ENCODE peak calls at places on chromosomes 3 and 15, in five cellular contexts. G is endothelial cell of umbilical vein, R is fibroblast of lung, K is NT2/D1, Q is mammary epithelial cell. C is an unnamed sample. For H3K9me3, the result is how much of the 10 kb centered on the place peaks cover.

GRCh38 chr3:134376385-134376765 is 2.1 kb upstream of the AMOTL2 start:
- DNase-seq in G (no peak), R (no peak), K (no peak), Q (no peak), C (peak)

GRCh38 chr3:114452176-114452744 is 158.4 kb downstream of the TIGIT start:
- DNase-seq in G (peak), R (peak), K (no peak), Q (no peak), C (no peak)

GRCh38 chr3:84600703-84601225 is 358.0 kb upstream of the CADM2 start:
- DNase-seq in G (no peak), R (no peak), K (no peak), Q (no peak), C (no peak)

GRCh38 chr15:52076889-52077781 is 35.4 kb downstream of the BCL2L10 start:
- DNase-seq in G (peak), R (peak), K (no peak), Q (peak), C (no peak)

GRCh38 chr3:194928183-194928736 is 242.6 kb downstream of the FAM43A start:
- DNase-seq in G (peak), R (peak), K (no peak), Q (peak), C (no peak)

GRCh38 chr15:70672081-70672480 is 91.3 kb downstream of the UACA start:
- DNase-seq in G (peak), R (peak), K (no peak), Q (no peak), C (no peak)

GRCh38 chr3:122099255-122099654 is 44.1 kb downstream of the CD86 start:
- DNase-seq in G (no peak), R (no peak), K (no peak), Q (no peak), C (no peak)

GRCh38 chr3:131526801-131527347 is 24.1 kb upstream of the MRPL3 start:
- DNase-seq in G (peak), R (peak), K (peak), Q (peak), C (peak)

GRCh38 chr3:113533534-113533892 is 1.2 kb downstream of the SIDT1 start:
- DNase-seq in G (no peak), R (no peak), K (no peak), Q (no peak), C (no peak)

DNA sequence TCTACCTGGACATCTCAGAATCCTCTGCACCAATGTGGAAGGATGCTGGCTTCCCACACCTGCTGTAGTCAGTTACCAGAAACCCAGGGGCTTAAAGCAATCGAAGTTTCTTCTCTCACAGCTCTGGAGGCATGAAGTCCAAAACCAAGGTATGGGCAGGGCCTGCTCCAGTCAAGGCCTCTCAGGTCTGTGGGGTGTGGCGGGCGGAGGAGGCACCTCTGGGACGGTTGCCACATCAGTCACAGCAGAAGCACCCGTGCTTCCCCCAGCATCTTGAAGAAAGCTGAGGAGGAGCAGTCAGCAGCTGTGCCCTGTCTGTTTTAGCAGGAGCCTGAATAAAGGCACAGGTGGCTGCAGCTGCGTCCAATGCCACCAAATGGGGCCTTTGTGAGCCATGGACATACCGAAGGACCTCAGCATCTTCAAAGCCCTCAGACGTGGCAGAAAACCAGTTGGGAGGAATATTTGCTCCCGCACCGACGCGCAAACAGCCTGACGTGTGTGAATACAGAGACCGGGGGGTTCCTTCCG is 68.9 kb downstream of the TFRC start:
- DNase-seq in G (no peak), R (no peak), K (no peak), Q (no peak), C (no peak)
- H3K4me3 ChIP-seq in G (no peak), R (no peak), K (no peak), Q (no peak), C (no peak)

GRCh38 chr3:125052671-125053303 is 3.0 kb downstream of the HEG1 start:
- DNase-seq in G (peak), R (peak), K (no peak), Q (peak), C (no peak)
- H3K9ac ChIP-seq in G (peak), R (peak), K (peak), Q (no peak), C (peak)

DNA sequence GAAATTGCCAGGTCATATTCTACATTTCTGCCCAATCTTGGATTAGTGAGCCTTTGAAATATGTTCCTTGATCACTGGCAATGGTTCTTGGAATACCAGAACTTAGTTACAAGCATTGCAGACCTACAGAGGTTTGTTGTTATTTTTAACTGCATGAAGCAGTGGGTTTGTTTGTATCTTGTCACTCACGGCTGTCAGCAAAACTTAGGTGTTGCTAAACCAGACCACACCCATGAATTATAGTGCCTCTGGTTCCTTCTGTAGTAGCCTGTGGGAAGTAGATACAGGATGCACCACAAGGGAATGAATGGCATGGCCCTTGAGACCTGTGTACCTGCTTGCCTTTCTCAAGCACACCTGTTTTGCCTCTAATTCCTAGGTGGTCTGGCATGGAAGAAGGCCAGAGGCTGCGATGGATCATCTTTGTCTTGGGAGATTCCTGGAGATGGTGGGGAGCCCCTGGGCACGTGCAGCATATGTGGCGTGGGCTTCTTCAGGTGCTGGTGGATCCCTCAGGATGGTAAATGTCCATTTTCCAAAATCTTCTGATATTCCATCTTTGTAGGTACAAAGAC is 138.8 kb downstream of the SNRPN start:
- DNase-seq in G (no peak), R (no peak), K (no peak), Q (no peak), C (no peak)
- H3K9me3 ChIP-seq in G (under half), R (under half), K (under half), Q (under half), C (under half)

DNA sequence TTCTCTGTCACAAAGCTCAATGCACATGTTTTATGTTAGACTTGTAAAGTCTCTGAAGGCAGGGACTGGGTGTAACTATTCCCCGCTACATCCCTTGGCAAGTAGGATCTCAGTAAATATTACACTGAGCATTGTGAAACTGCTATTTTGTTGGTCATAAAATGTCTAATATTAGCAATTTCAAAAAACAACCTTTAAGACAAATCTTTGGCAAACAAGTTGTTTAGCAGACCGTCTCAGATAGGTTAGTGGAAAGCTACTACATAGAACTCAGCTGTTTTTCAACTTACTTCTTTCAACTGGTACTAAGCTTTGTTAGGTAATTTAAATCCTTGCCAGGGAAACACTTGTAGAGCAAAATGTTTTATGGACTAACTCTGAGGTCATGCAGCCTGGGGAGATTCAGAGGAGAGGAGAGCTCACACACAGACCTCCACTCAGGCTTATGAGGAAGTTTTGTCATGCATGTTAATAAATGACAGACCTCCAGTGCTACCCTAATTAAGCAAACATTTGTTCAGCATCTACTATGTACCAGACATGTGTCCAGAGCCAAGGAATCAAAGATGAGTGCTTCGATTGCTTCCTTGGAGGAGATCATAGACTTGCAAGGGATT is 61.6 kb upstream of the STAC start:
- DNase-seq in G (no peak), R (no peak), K (no peak), Q (no peak), C (no peak)
- H3K4me3 ChIP-seq in G (no peak), R (no peak), K (no peak), Q (no peak), C (no peak)

GRCh38 chr3:157159037-157159761 is 748 bp downstream of the CCNL1 start:
- DNase-seq in G (peak), R (peak), K (peak), Q (peak), C (peak)

GRCh38 chr3:157155591-157155990 is 4.4 kb downstream of the CCNL1 start:
- DNase-seq in G (no peak), R (no peak), K (no peak), Q (no peak), C (no peak)

GRCh38 chr3:157159762-157160651 is at the start of gene CCNL1:
- DNase-seq in G (peak), R (peak), K (peak), Q (peak), C (peak)

GRCh38 chr3:157156844-157157635 is 2.9 kb downstream of the CCNL1 start:
- DNase-seq in G (no peak), R (peak), K (no peak), Q (no peak), C (no peak)

GRCh38 chr3:157157836-157158235 is 2.1 kb downstream of the CCNL1 start:
- DNase-seq in G (no peak), R (no peak), K (no peak), Q (no peak), C (no peak)
- H3K9ac ChIP-seq in G (peak), R (no peak), K (peak), Q (peak), C (peak)

GRCh38 chr3:20700702-20701101 is 514.7 kb upstream of the SGO1 start:
- DNase-seq in G (no peak), R (no peak), K (no peak), Q (no peak), C (no peak)
- H3K9me3 ChIP-seq in G (under half), R (under half), K (under half), Q (under half), C (under half)